ENCODE peak calls at places on chromosomes 5 and 9, in eight cellular contexts. Z is HS-27A, N is NCI-H146, S is nephron progenitor cell, E is WTC11, V is NCI-H1694 treated with DMSO at 0.1 percent for 48 hours, I is astrocyte of the spinal cord, L is transverse colon. A is an unnamed sample.

GRCh38 chr5:10564838-10565784 is 1.2 kb downstream of the ANKRD33B start:
- DNase-seq in Z (no peak), N (no peak), S (peak; percentile 48), E (peak; percentile 48), V (no peak), I (no peak), L (no peak), A (peak; percentile 50)

GRCh38 chr9:4921449-4921848 is 63.6 kb upstream of the JAK2 start:
- DNase-seq in Z (no peak), N (no peak), S (no peak), E (no peak), V (no peak), I (no peak), L (no peak), A (no peak)

GRCh38 chr9:136946893-136947891 is 2.1 kb downstream of the C8G start:
- DNase-seq in Z (no peak), N (no peak), S (no peak), E (no peak), V (no peak), I (no peak), L (no peak), A (peak; percentile 4)

GRCh38 chr9:69549310-69550202 is 122.6 kb downstream of the APBA1 start:
- DNase-seq in Z (no peak), N (peak; percentile 51), S (peak; percentile 35), E (no peak), V (peak; percentile 33), I (peak; percentile 57), L (no peak), A (peak; percentile 20)

GRCh38 chr5:154209591-154210081 is 19.1 kb downstream of the GALNT10 start:
- DNase-seq in Z (no peak), N (no peak), S (no peak), E (no peak), V (no peak), I (no peak), L (no peak), A (no peak)

GRCh38 chr5:68055686-68056085 is 159.9 kb upstream of the PIK3R1 start:
- DNase-seq in Z (no peak), N (no peak), S (no peak), E (no peak), V (no peak), I (no peak), L (no peak), A (no peak)

GRCh38 chr9:124133752-124134151 is 122.2 kb downstream of the LHX2 start:
- DNase-seq in Z (no peak), N (peak; percentile 61), S (peak; percentile 10), E (peak; percentile 53), V (no peak), I (peak; percentile 34), L (peak; percentile 59), A (peak; percentile 45)

GRCh38 chr9:127389391-127390242 is 7.4 kb upstream of the SLC2A8 start:
- DNase-seq in Z (no peak), N (no peak), S (no peak), E (no peak), V (no peak), I (no peak), L (no peak), A (no peak)

GRCh38 chr5:135829681-135830383 is 4.6 kb upstream of the SLC25A48 start:
- DNase-seq in Z (peak; percentile 15), N (peak; percentile 68), S (peak; percentile 82), E (peak; percentile 80), V (peak; percentile 38), I (peak; percentile 55), L (peak; percentile 76), A (peak; percentile 58)

GRCh38 chr5:76790632-76791290 is 28.1 kb upstream of the F2RL1 start:
- DNase-seq in Z (no peak), N (no peak), S (no peak), E (no peak), V (no peak), I (peak; percentile 99), L (no peak), A (no peak)

GRCh38 chr9:36141288-36141687 is 4.8 kb downstream of the GLIPR2 start:
- DNase-seq in Z (no peak), N (no peak), S (peak; percentile 12), E (peak; percentile 46), V (no peak), I (no peak), L (no peak), A (no peak)

GRCh38 chr5:98774192-98775046 is 956 bp downstream of the RGMB start:
- DNase-seq in Z (no peak), N (peak; percentile 75), S (peak; percentile 83), E (peak; percentile 73), V (peak; percentile 24), I (peak; percentile 80), L (peak; percentile 73), A (peak; percentile 58)

GRCh38 chr9:112793213-112793810 is 42.8 kb downstream of the SNX30 start:
- DNase-seq in Z (peak; percentile 30), N (peak; percentile 54), S (peak; percentile 57), E (peak; percentile 87), V (peak; percentile 25), I (peak; percentile 47), L (peak; percentile 80), A (peak; percentile 88)

GRCh38 chr9:129225815-129226214 is 47.8 kb upstream of the IER5L start:
- DNase-seq in Z (no peak), N (no peak), S (peak; percentile 54), E (peak; percentile 72), V (no peak), I (peak; percentile 79), L (peak; percentile 60), A (peak; percentile 68)

GRCh38 chr5:90293931-90294330 is 115.6 kb downstream of the CETN3 start:
- DNase-seq in Z (no peak), N (no peak), S (no peak), E (no peak), V (no peak), I (peak; percentile 92), L (no peak), A (no peak)

GRCh38 chr5:179312557-179313235 is 32.6 kb downstream of the ADAMTS2 start:
- DNase-seq in Z (no peak), N (no peak), S (no peak), E (peak; percentile 5), V (no peak), I (no peak), L (no peak), A (no peak)

GRCh38 chr9:127785023-127785932 is 556 bp upstream of the CDK9 start:
- DNase-seq in Z (peak; percentile 19), N (peak; percentile 75), S (peak; percentile 89), E (peak; percentile 90), V (peak; percentile 54), I (peak; percentile 84), L (peak; percentile 91), A (peak; percentile 92)

GRCh38 chr5:131640043-131640856 is 5.2 kb upstream of the RAPGEF6 start:
- DNase-seq in Z (no peak), N (no peak), S (no peak), E (no peak), V (no peak), I (no peak), L (no peak), A (peak; percentile 57)

GRCh38 chr9:794386-794785 is 47.1 kb upstream of the DMRT1 start:
- DNase-seq in Z (no peak), N (no peak), S (no peak), E (no peak), V (no peak), I (no peak), L (no peak), A (no peak)

GRCh38 chr5:150562832-150563231 is 54.9 kb downstream of the NDST1 start:
- DNase-seq in Z (no peak), N (no peak), S (peak; percentile 33), E (peak; percentile 39), V (peak; percentile 37), I (peak; percentile 67), L (peak; percentile 52), A (peak; percentile 24)

GRCh38 chr9:131892162-131892707 is 152.4 kb upstream of the RAPGEF1 start:
- DNase-seq in Z (no peak), N (no peak), S (no peak), E (no peak), V (no peak), I (peak; percentile 9), L (no peak), A (no peak)

GRCh38 chr5:149063017-149063687 is at the start of gene SH3TC2:
- DNase-seq in Z (no peak), N (no peak), S (peak; percentile 41), E (peak; percentile 66), V (no peak), I (peak; percentile 52), L (peak; percentile 54), A (no peak)

GRCh38 chr9:93908591-93909241 is 46.4 kb downstream of the BARX1 start:
- DNase-seq in Z (no peak), N (peak; percentile 67), S (no peak), E (no peak), V (no peak), I (no peak), L (no peak), A (no peak)

GRCh38 chr5:31967461-31967860 is 206.7 kb downstream of the GOLPH3 start:
- DNase-seq in Z (no peak), N (no peak), S (no peak), E (no peak), V (no peak), I (no peak), L (no peak), A (no peak)

GRCh38 chr9:77019810-77020437 is 469 bp downstream of the FOXB2 start:
- DNase-seq in Z (no peak), N (no peak), S (peak; percentile 45), E (no peak), V (no peak), I (no peak), L (no peak), A (no peak)

GRCh38 chr5:139394123-139394653 is 716 bp downstream of the PROB1 start:
- DNase-seq in Z (peak; percentile 29), N (peak; percentile 11), S (peak; percentile 79), E (peak; percentile 57), V (no peak), I (no peak), L (peak; percentile 71), A (peak; percentile 76)

GRCh38 chr9:87513171-87513570 is 15.5 kb downstream of the DAPK1 start:
- DNase-seq in Z (no peak), N (no peak), S (no peak), E (no peak), V (no peak), I (no peak), L (no peak), A (no peak)

GRCh38 chr5:171647043-171647899 is 138.3 kb upstream of the SMIM23 start:
- DNase-seq in Z (no peak), N (no peak), S (peak; percentile 42), E (no peak), V (peak; percentile 19), I (peak; percentile 81), L (no peak), A (no peak)

GRCh38 chr5:115758356-115758755 is 58.1 kb downstream of the CDO1 start:
- DNase-seq in Z (no peak), N (no peak), S (no peak), E (no peak), V (no peak), I (no peak), L (no peak), A (peak; percentile 5)

GRCh38 chr5:56950626-56951130 is 1.2 kb downstream of the MIER3 start:
- DNase-seq in Z (no peak), N (no peak), S (peak; percentile 64), E (peak; percentile 53), V (peak; percentile 21), I (peak; percentile 67), L (peak; percentile 76), A (peak; percentile 64)

GRCh38 chr5:165565921-165566320 is 2060.5 kb downstream of the MAT2B start:
- DNase-seq in Z (no peak), N (no peak), S (no peak), E (no peak), V (no peak), I (no peak), L (no peak), A (no peak)

GRCh38 chr5:120219988-120220387 is 244.1 kb upstream of the PRR16 start:
- DNase-seq in Z (no peak), N (no peak), S (no peak), E (no peak), V (no peak), I (no peak), L (no peak), A (no peak)

GRCh38 chr5:1930880-1931589 is 48.3 kb upstream of the IRX4 start:
- DNase-seq in Z (no peak), N (peak; percentile 32), S (peak; percentile 73), E (peak; percentile 56), V (no peak), I (no peak), L (no peak), A (no peak)

GRCh38 chr5:54658014-54658413 is 140.5 kb downstream of the SNX18 start:
- DNase-seq in Z (no peak), N (no peak), S (no peak), E (no peak), V (no peak), I (peak; percentile 81), L (no peak), A (no peak)

A was measured in stimulated activated naive CD8-positive, alpha-beta T cell treated with anti-CD3 and anti-CD28 coated beads, Interleukin-15, Interleukin-2, amounts not matched to agents 100 U/mL and 50 U/mL, for 24 hours.